ENCODE peak calls at places on chromosome 16, in ten cellular contexts. A is transverse colon; P is T-helper 17 cell; C is CD4-positive, alpha-beta T cell; Z is COR-L47; B is naive thymus-derived CD4-positive, alpha-beta T cell; X is Daoy; W is bronchial epithelial cell; K is CD4-positive, CD25-positive, alpha-beta regulatory T cell; F is stimulated activated CD4-positive, alpha-beta T cell treated with anti-CD3 and anti-CD28 coated beads, TNF-alpha, amount 100 ng/mL, for 1 hour. O is an unnamed sample.

GRCh38 chr16:57226701-57227621 is 18.1 kb upstream of the ARL2BP start:
- DNase-seq in C (no peak), W (peak), X (no peak), A (no peak), F (no peak), B (no peak), K (no peak), Z (no peak), P (no peak), O (no peak)

GRCh38 chr16:30010817-30011504 is at the start of gene DOC2A:
- DNase-seq in C (no peak), W (no peak), A (no peak), K (no peak), P (no peak), X (no peak), Z (peak), F (peak), B (no peak), O (no peak)

GRCh38 chr16:20334396-20334795 is 7.1 kb upstream of the GP2 start:
- DNase-seq in F (no peak), B (no peak), K (no peak), Z (no peak), P (no peak), A (no peak), C (no peak), W (no peak), X (no peak), O (no peak)

GRCh38 chr16:15035163-15035729 is 20.6 kb downstream of the NTAN1 start:
- DNase-seq in P (no peak), C (no peak), K (no peak), B (no peak), X (no peak), A (no peak), Z (no peak), F (no peak), W (no peak), O (no peak)

GRCh38 chr16:85148959-85149358 is 36.7 kb upstream of the CIBAR2 start:
- DNase-seq in B (no peak), W (no peak), X (peak), F (no peak), Z (peak), C (no peak), P (no peak), K (no peak), A (no peak), O (no peak)

GRCh38 chr16:19697756-19698318 is 20.2 kb downstream of the KNOP1 start:
- DNase-seq in C (no peak), W (no peak), P (no peak), K (no peak), B (no peak), X (no peak), F (no peak), A (peak), Z (no peak), O (no peak)

GRCh38 chr16:89009343-89010209 is 32.6 kb upstream of the CBFA2T3 start:
- DNase-seq in P (no peak), B (no peak), A (no peak), X (no peak), Z (no peak), W (no peak), F (no peak), K (no peak), C (peak), O (peak)

GRCh38 chr16:87387942-87388817 is 4.0 kb upstream of the MAP1LC3B start:
- DNase-seq in P (peak), F (peak), A (peak), Z (peak), X (peak), B (peak), W (peak), K (peak), C (peak), O (peak)

GRCh38 chr16:80931985-80932720 is 74.5 kb downstream of the CMC2 start:
- DNase-seq in W (no peak), Z (no peak), K (no peak), C (no peak), P (no peak), A (peak), F (no peak), X (peak), B (no peak), O (no peak)

GRCh38 chr16:55572439-55572838 is 6.0 kb downstream of the CAPNS2 start:
- DNase-seq in C (no peak), K (no peak), X (no peak), W (peak), A (no peak), Z (no peak), B (no peak), P (no peak), F (no peak), O (no peak)

GRCh38 chr16:30041841-30042240 is 10.8 kb upstream of the TLCD3B start:
- DNase-seq in F (no peak), Z (no peak), A (no peak), P (no peak), X (no peak), K (no peak), W (peak), C (no peak), B (no peak), O (no peak)

GRCh38 chr16:68292425-68292824 is 18.3 kb downstream of the SLC7A6OS start:
- DNase-seq in X (no peak), Z (no peak), B (no peak), C (no peak), K (no peak), P (no peak), F (no peak), W (no peak), A (no peak), O (no peak)